ENCODE peak calls at places on chromosome 21, in seven cellular contexts. One of them, this sample, is unnamed.

GRCh38 chr21:44964381-44964780 is 24.6 kb downstream of the SLX9 start:
- DNase-seq in transverse colon: no peak
- DNase-seq in heart left ventricle: peak
- DNase-seq in sigmoid colon: no peak
- DNase-seq in HFFc6: no peak
- DNase-seq in foreskin fibroblast: no peak
- DNase-seq in mesothelial cell of epicardium: no peak
- DNase-seq in this sample: no peak

GRCh38 chr21:46552274-46552673 is 52.6 kb downstream of the S100B start:
- DNase-seq in foreskin fibroblast: no peak
- DNase-seq in sigmoid colon: peak
- DNase-seq in mesothelial cell of epicardium: no peak
- DNase-seq in transverse colon: no peak
- DNase-seq in HFFc6: no peak
- DNase-seq in heart left ventricle: no peak
- DNase-seq in this sample: no peak

GRCh38 chr21:17501107-17502006 is 11.5 kb upstream of the CXADR start:
- DNase-seq in mesothelial cell of epicardium: no peak
- DNase-seq in sigmoid colon: no peak
- DNase-seq in foreskin fibroblast: no peak
- DNase-seq in heart left ventricle: no peak
- DNase-seq in HFFc6: no peak
- DNase-seq in transverse colon: no peak
- DNase-seq in this sample: no peak

GRCh38 chr21:37079211-37079824 is 6.3 kb downstream of the TTC3 start:
- DNase-seq in heart left ventricle: no peak
- DNase-seq in sigmoid colon: no peak
- DNase-seq in HFFc6: no peak
- DNase-seq in transverse colon: no peak
- DNase-seq in foreskin fibroblast: no peak
- DNase-seq in mesothelial cell of epicardium: no peak
- DNase-seq in this sample: no peak

GRCh38 chr21:42507418-42507817 is 6.2 kb upstream of the SLC37A1 start:
- DNase-seq in HFFc6: no peak
- DNase-seq in foreskin fibroblast: no peak
- DNase-seq in transverse colon: no peak
- DNase-seq in mesothelial cell of epicardium: no peak
- DNase-seq in sigmoid colon: no peak
- DNase-seq in heart left ventricle: no peak
- DNase-seq in this sample: no peak

GRCh38 chr21:37017951-37018679 is 11.6 kb downstream of the RIPPLY3 start:
- DNase-seq in transverse colon: no peak
- DNase-seq in heart left ventricle: no peak
- DNase-seq in foreskin fibroblast: no peak
- DNase-seq in mesothelial cell of epicardium: no peak
- DNase-seq in sigmoid colon: no peak
- DNase-seq in HFFc6: no peak
- DNase-seq in this sample: no peak

GRCh38 chr21:42261832-42262200 is 42.9 kb downstream of the ABCG1 start:
- DNase-seq in transverse colon: no peak
- DNase-seq in HFFc6: no peak
- DNase-seq in sigmoid colon: no peak
- DNase-seq in mesothelial cell of epicardium: no peak
- DNase-seq in heart left ventricle: peak
- DNase-seq in foreskin fibroblast: no peak
- DNase-seq in this sample: no peak

GRCh38 chr21:37159053-37159776 is 86.2 kb downstream of the TTC3 start:
- DNase-seq in HFFc6: no peak
- DNase-seq in transverse colon: no peak
- DNase-seq in mesothelial cell of epicardium: no peak
- DNase-seq in foreskin fibroblast: no peak
- DNase-seq in heart left ventricle: no peak
- DNase-seq in sigmoid colon: no peak
- DNase-seq in this sample: no peak

GRCh38 chr21:45607021-45607921 is 36.3 kb upstream of the PCBP3 start:
- DNase-seq in heart left ventricle: no peak
- DNase-seq in foreskin fibroblast: no peak
- DNase-seq in transverse colon: no peak
- DNase-seq in sigmoid colon: no peak
- DNase-seq in HFFc6: no peak
- DNase-seq in mesothelial cell of epicardium: no peak
- DNase-seq in this sample: peak

GRCh38 chr21:33042812-33043211 is 17.1 kb downstream of the OLIG2 start:
- DNase-seq in heart left ventricle: no peak
- DNase-seq in transverse colon: no peak
- DNase-seq in HFFc6: peak
- DNase-seq in mesothelial cell of epicardium: no peak
- DNase-seq in foreskin fibroblast: peak
- DNase-seq in sigmoid colon: no peak
- DNase-seq in this sample: no peak

GRCh38 chr21:37398697-37399096 is 32.1 kb downstream of the DYRK1A start:
- DNase-seq in heart left ventricle: no peak
- DNase-seq in HFFc6: no peak
- DNase-seq in transverse colon: no peak
- DNase-seq in foreskin fibroblast: no peak
- DNase-seq in sigmoid colon: no peak
- DNase-seq in mesothelial cell of epicardium: no peak
- DNase-seq in this sample: no peak

GRCh38 chr21:36207577-36208320 is 51.1 kb downstream of the DOP1B start:
- DNase-seq in HFFc6: peak
- DNase-seq in foreskin fibroblast: peak
- DNase-seq in heart left ventricle: no peak
- DNase-seq in mesothelial cell of epicardium: no peak
- DNase-seq in sigmoid colon: no peak
- DNase-seq in transverse colon: no peak
- DNase-seq in this sample: no peak

DNA sequence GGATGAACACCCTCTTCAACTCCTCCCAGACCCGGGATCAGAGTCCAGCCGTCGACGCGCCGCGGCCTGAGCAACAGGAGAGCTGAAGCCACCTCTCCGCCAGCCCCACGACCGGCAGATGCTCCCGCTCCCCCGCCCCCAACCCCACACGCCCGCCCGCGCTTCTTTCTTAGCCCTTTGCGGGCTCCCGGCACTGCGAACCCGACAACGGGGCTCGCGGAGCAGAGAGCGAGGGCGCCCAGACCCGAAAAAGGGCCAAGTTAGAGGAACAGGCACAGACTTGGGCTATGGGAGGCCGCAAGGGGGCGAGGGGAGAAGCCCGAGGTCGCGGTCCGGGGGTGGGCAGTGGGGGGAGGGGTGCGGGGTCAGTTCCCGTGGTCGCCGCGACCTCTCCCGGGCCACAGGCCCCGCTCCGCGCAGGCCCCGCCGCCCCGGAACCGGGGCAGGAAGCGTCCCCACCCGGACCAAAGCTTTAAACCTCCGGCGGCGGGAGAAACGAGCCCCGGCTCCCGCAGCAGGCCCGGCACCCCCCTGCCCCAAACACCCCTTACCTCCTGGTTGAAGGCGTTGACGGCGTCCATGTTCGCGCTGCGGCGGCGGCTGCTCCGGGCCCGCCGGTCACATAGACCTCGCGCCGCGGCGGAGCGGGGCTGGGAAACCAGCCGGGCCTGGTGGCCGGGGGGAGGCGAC is 661 bp downstream of the SCAF4 start:
- DNase-seq in mesothelial cell of epicardium: peak
- DNase-seq in heart left ventricle: peak
- DNase-seq in foreskin fibroblast: no peak
- DNase-seq in transverse colon: peak
- DNase-seq in HFFc6: no peak
- DNase-seq in sigmoid colon: peak
- DNase-seq in this sample: peak
- TF ChIP-seq CTCF in mesothelial cell of epicardium: no peak
- TF ChIP-seq CTCF in heart left ventricle: no peak
- TF ChIP-seq CTCF in foreskin fibroblast: no peak
- TF ChIP-seq CTCF in transverse colon: peak
- TF ChIP-seq CTCF in HFFc6: peak
- TF ChIP-seq CTCF in sigmoid colon: no peak
- TF ChIP-seq CTCF in this sample: no peak

GRCh38 chr21:26001356-26001755 is 169.2 kb downstream of the APP start:
- DNase-seq in heart left ventricle: no peak
- DNase-seq in foreskin fibroblast: no peak
- DNase-seq in mesothelial cell of epicardium: no peak
- DNase-seq in HFFc6: no peak
- DNase-seq in sigmoid colon: no peak
- DNase-seq in transverse colon: peak
- DNase-seq in this sample: no peak
- TF ChIP-seq CTCF in heart left ventricle: no peak
- TF ChIP-seq CTCF in foreskin fibroblast: no peak
- TF ChIP-seq CTCF in mesothelial cell of epicardium: no peak
- TF ChIP-seq CTCF in HFFc6: no peak
- TF ChIP-seq CTCF in sigmoid colon: no peak
- TF ChIP-seq CTCF in transverse colon: no peak
- TF ChIP-seq CTCF in this sample: no peak

GRCh38 chr21:30555095-30555494 is 6.0 kb downstream of the KRTAP19-7 start:
- DNase-seq in mesothelial cell of epicardium: no peak
- DNase-seq in HFFc6: no peak
- DNase-seq in sigmoid colon: no peak
- DNase-seq in transverse colon: no peak
- DNase-seq in foreskin fibroblast: no peak
- DNase-seq in heart left ventricle: no peak
- DNase-seq in this sample: no peak
- TF ChIP-seq CTCF in mesothelial cell of epicardium: no peak
- TF ChIP-seq CTCF in HFFc6: no peak
- TF ChIP-seq CTCF in sigmoid colon: no peak
- TF ChIP-seq CTCF in transverse colon: no peak
- TF ChIP-seq CTCF in foreskin fibroblast: no peak
- TF ChIP-seq CTCF in heart left ventricle: no peak
- TF ChIP-seq CTCF in this sample: no peak

GRCh38 chr21:27258222-27258621 is 291.3 kb upstream of the ADAMTS5 start:
- DNase-seq in HFFc6: no peak
- DNase-seq in transverse colon: no peak
- DNase-seq in sigmoid colon: no peak
- DNase-seq in foreskin fibroblast: no peak
- DNase-seq in heart left ventricle: no peak
- DNase-seq in mesothelial cell of epicardium: no peak
- DNase-seq in this sample: no peak

GRCh38 chr21:27258756-27259429 is 292.0 kb upstream of the ADAMTS5 start:
- DNase-seq in sigmoid colon: no peak
- DNase-seq in foreskin fibroblast: no peak
- DNase-seq in mesothelial cell of epicardium: no peak
- DNase-seq in HFFc6: no peak
- DNase-seq in heart left ventricle: no peak
- DNase-seq in transverse colon: no peak
- DNase-seq in this sample: no peak

GRCh38 chr21:27260728-27261127 is 293.8 kb upstream of the ADAMTS5 start:
- DNase-seq in foreskin fibroblast: no peak
- DNase-seq in HFFc6: no peak
- DNase-seq in sigmoid colon: no peak
- DNase-seq in heart left ventricle: no peak
- DNase-seq in mesothelial cell of epicardium: no peak
- DNase-seq in transverse colon: no peak
- DNase-seq in this sample: no peak

GRCh38 chr21:27265492-27265891 is 298.6 kb upstream of the ADAMTS5 start:
- DNase-seq in HFFc6: no peak
- DNase-seq in mesothelial cell of epicardium: no peak
- DNase-seq in foreskin fibroblast: no peak
- DNase-seq in transverse colon: no peak
- DNase-seq in sigmoid colon: no peak
- DNase-seq in heart left ventricle: no peak
- DNase-seq in this sample: no peak

GRCh38 chr21:27261676-27262075 is 294.8 kb upstream of the ADAMTS5 start:
- DNase-seq in foreskin fibroblast: no peak
- DNase-seq in mesothelial cell of epicardium: no peak
- DNase-seq in transverse colon: no peak
- DNase-seq in HFFc6: no peak
- DNase-seq in sigmoid colon: no peak
- DNase-seq in heart left ventricle: no peak
- DNase-seq in this sample: no peak
- TF ChIP-seq CTCF in foreskin fibroblast: no peak
- TF ChIP-seq CTCF in mesothelial cell of epicardium: no peak
- TF ChIP-seq CTCF in transverse colon: no peak
- TF ChIP-seq CTCF in HFFc6: no peak
- TF ChIP-seq CTCF in sigmoid colon: no peak
- TF ChIP-seq CTCF in heart left ventricle: no peak
- TF ChIP-seq CTCF in this sample: no peak

GRCh38 chr21:29155118-29155932 is 24.9 kb downstream of the MAP3K7CL start:
- DNase-seq in foreskin fibroblast: peak
- DNase-seq in HFFc6: peak
- DNase-seq in mesothelial cell of epicardium: no peak
- DNase-seq in heart left ventricle: peak
- DNase-seq in sigmoid colon: peak
- DNase-seq in transverse colon: no peak
- DNase-seq in this sample: peak
- TF ChIP-seq CTCF in foreskin fibroblast: no peak
- TF ChIP-seq CTCF in HFFc6: no peak
- TF ChIP-seq CTCF in mesothelial cell of epicardium: no peak
- TF ChIP-seq CTCF in heart left ventricle: no peak
- TF ChIP-seq CTCF in sigmoid colon: no peak
- TF ChIP-seq CTCF in transverse colon: no peak
- TF ChIP-seq CTCF in this sample: no peak